ENCODE peak calls at places on chromosomes 5 and 9, in six cellular contexts. A, R, F, P, K and G are unnamed samples.

GRCh38 chr5:83662558-83662957 is 58.1 kb downstream of the HAPLN1 start:
- DNase-seq in A (peak; percentile 66), R (no peak), F (no peak), P (no peak), K (no peak), G (no peak)

GRCh38 chr5:1648806-1649205 is 125.0 kb upstream of the LPCAT1 start:
- DNase-seq in A (no peak), R (peak; percentile 87), F (no peak), P (no peak), K (peak; percentile 82), G (no peak)

GRCh38 chr9:113574381-113575262 is 111.1 kb downstream of the RGS3 start:
- DNase-seq in A (no peak), R (peak; percentile 37), F (no peak), P (no peak), K (peak; percentile 73), G (no peak)

GRCh38 chr9:5336683-5337082 is 3.0 kb downstream of the RLN1 start:
- DNase-seq in A (no peak), R (no peak), F (peak; percentile 54), P (no peak), K (no peak), G (peak; percentile 57)

GRCh38 chr5:179435731-179436315 is 90.6 kb upstream of the ADAMTS2 start:
- DNase-seq in A (no peak), R (no peak), F (no peak), P (no peak), K (no peak), G (no peak)

GRCh38 chr9:105053209-105053652 is 125.3 kb upstream of the ABCA1 start:
- DNase-seq in A (no peak), R (peak; percentile 91), F (peak; percentile 10), P (peak; percentile 22), K (peak; percentile 87), G (peak; percentile 33)

GRCh38 chr9:134384811-134385479 is 58.7 kb downstream of the RXRA start:
- DNase-seq in A (no peak), R (no peak), F (no peak), P (no peak), K (peak; percentile 53), G (no peak)

GRCh38 chr5:39052141-39052540 is 22.1 kb downstream of the RICTOR start:
- DNase-seq in A (no peak), R (no peak), F (no peak), P (no peak), K (no peak), G (no peak)

GRCh38 chr9:100725376-100725775 is 147.5 kb downstream of the CAVIN4 start:
- DNase-seq in A (no peak), R (no peak), F (no peak), P (no peak), K (no peak), G (no peak)

GRCh38 chr5:14062178-14062577 is 81.0 kb upstream of the TRIO start:
- DNase-seq in A (no peak), R (peak; percentile 78), F (no peak), P (no peak), K (peak; percentile 50), G (no peak)

GRCh38 chr5:28165116-28165515 is 1126.7 kb upstream of the CDH9 start:
- DNase-seq in A (no peak), R (peak; percentile 1), F (no peak), P (no peak), K (no peak), G (no peak)

GRCh38 chr5:149885512-149885911 is 59.1 kb downstream of the PDE6A start:
- DNase-seq in A (no peak), R (no peak), F (no peak), P (no peak), K (no peak), G (no peak)

GRCh38 chr5:115543931-115544370 is 624 bp downstream of the FEM1C start:
- DNase-seq in A (peak; percentile 84), R (no peak), F (peak; percentile 69), P (peak; percentile 4), K (peak; percentile 80), G (peak; percentile 62)

GRCh38 chr9:137218754-137219271 is 3.2 kb downstream of the RNF208 start:
- DNase-seq in A (peak; percentile 46), R (peak; percentile 66), F (no peak), P (no peak), K (peak; percentile 53), G (no peak)

GRCh38 chr9:124011460-124012301 is at the start of gene LHX2:
- DNase-seq in A (peak; percentile 83), R (peak; percentile 79), F (no peak), P (no peak), K (peak; percentile 88), G (no peak)

GRCh38 chr9:35516481-35516880 is 26.6 kb downstream of the RUSC2 start:
- DNase-seq in A (no peak), R (peak; percentile 88), F (no peak), P (no peak), K (peak; percentile 87), G (no peak)

GRCh38 chr5:51397996-51398395 is 14.7 kb downstream of the ISL1 start:
- DNase-seq in A (no peak), R (no peak), F (no peak), P (no peak), K (no peak), G (no peak)

GRCh38 chr5:40446910-40447309 is 232.8 kb upstream of the PTGER4 start:
- DNase-seq in A (peak; percentile 3), R (peak; percentile 89), F (no peak), P (no peak), K (peak; percentile 81), G (no peak)

GRCh38 chr5:18740301-18740700 is 1106.0 kb downstream of the TAF11L14 start:
- DNase-seq in A (no peak), R (no peak), F (no peak), P (no peak), K (no peak), G (no peak)

GRCh38 chr5:135343417-135343816 is 55.6 kb downstream of the MACROH2A1 start:
- DNase-seq in A (no peak), R (peak; percentile 39), F (no peak), P (no peak), K (peak; percentile 82), G (no peak)

GRCh38 chr5:89396262-89396975 is 513.4 kb upstream of the MEF2C start:
- DNase-seq in A (no peak), R (peak; percentile 62), F (no peak), P (no peak), K (peak; percentile 59), G (no peak)

GRCh38 chr9:110580850-110581249 is 1.3 kb upstream of the SVEP1 start:
- DNase-seq in A (no peak), R (peak; percentile 58), F (no peak), P (no peak), K (peak; percentile 71), G (no peak)

GRCh38 chr9:2255128-2255527 is 240.0 kb downstream of the SMARCA2 start:
- DNase-seq in A (no peak), R (no peak), F (no peak), P (no peak), K (no peak), G (no peak)

GRCh38 chr9:114309096-114309495 is 13.8 kb upstream of the ORM1 start:
- DNase-seq in A (no peak), R (no peak), F (no peak), P (no peak), K (no peak), G (peak; percentile 12)

GRCh38 chr9:115976726-115977125 is 176.9 kb upstream of the PAPPA start:
- DNase-seq in A (no peak), R (no peak), F (no peak), P (no peak), K (no peak), G (no peak)

GRCh38 chr5:67051164-67051563 is 145.4 kb downstream of the CD180 start:
- DNase-seq in A (peak; percentile 79), R (no peak), F (no peak), P (no peak), K (no peak), G (no peak)

GRCh38 chr5:107381189-107381856 is 289.4 kb downstream of the EFNA5 start:
- DNase-seq in A (peak; percentile 38), R (peak; percentile 86), F (no peak), P (no peak), K (peak; percentile 73), G (no peak)

GRCh38 chr5:58439094-58439644 is 20.7 kb downstream of the PLK2 start:
- DNase-seq in A (no peak), R (no peak), F (no peak), P (no peak), K (no peak), G (no peak)

GRCh38 chr5:78731884-78732283 is 83.3 kb upstream of the LHFPL2 start:
- DNase-seq in A (no peak), R (peak; percentile 40), F (no peak), P (no peak), K (peak; percentile 62), G (no peak)

GRCh38 chr9:12329623-12329985 is 363.6 kb upstream of the TYRP1 start:
- DNase-seq in A (no peak), R (no peak), F (no peak), P (no peak), K (no peak), G (no peak)

GRCh38 chr5:169280696-169281095 is 20.2 kb downstream of the SLIT3 start:
- DNase-seq in A (no peak), R (no peak), F (no peak), P (no peak), K (no peak), G (no peak)

GRCh38 chr5:100828756-100829342 is 74.2 kb downstream of the ST8SIA4 start:
- DNase-seq in A (no peak), R (no peak), F (no peak), P (no peak), K (no peak), G (no peak)